ENCODE peak calls at places on chromosomes 6 and 20, in six cellular contexts. C is GM23248; T is activated CD4-positive, alpha-beta T cell treated with anti-CD3 and anti-CD28 coated beads, Interleukin-2, amount 50 U/mL, for 48 hours; Z is psoas muscle; H is mesothelial cell of epicardium; A is NCI-H1105 treated with DMSO at 0.1 percent for 48 hours. J is an unnamed sample.

GRCh38 chr6:36276581-36277536 is 7.0 kb downstream of the PNPLA1 start:
- DNase-seq in Z (no peak), A (no peak), H (no peak), T (no peak), C (no peak), J (no peak)

GRCh38 chr20:32820000-32820697 is 395 bp downstream of the MAPRE1 start:
- DNase-seq in C (peak), T (peak), Z (peak), H (peak), A (peak), J (no peak)

GRCh38 chr20:46939031-46939430 is 44.4 kb downstream of the EYA2 start:
- DNase-seq in A (no peak), C (peak), T (no peak), Z (no peak), H (no peak), J (peak)

GRCh38 chr20:50015993-50016770 is 33.4 kb downstream of the SNAI1 start:
- DNase-seq in T (no peak), A (no peak), C (peak), H (no peak), Z (no peak), J (no peak)

GRCh38 chr6:41548098-41548840 is 2.1 kb downstream of the FOXP4 start:
- DNase-seq in A (no peak), Z (no peak), C (no peak), T (peak), H (peak), J (no peak)

GRCh38 chr20:5400164-5400762 is 83.5 kb upstream of the PROKR2 start:
- DNase-seq in Z (no peak), T (peak), A (no peak), C (peak), H (peak), J (peak)

GRCh38 chr6:107911711-107912110 is 46.3 kb downstream of the SEC63 start:
- DNase-seq in H (no peak), Z (no peak), T (no peak), A (no peak), C (no peak), J (no peak)

GRCh38 chr20:13644010-13644409 is 5.3 kb upstream of the TASP1 start:
- DNase-seq in H (no peak), A (no peak), C (peak), Z (no peak), T (no peak), J (peak)

GRCh38 chr6:4931530-4932505 is 72.0 kb downstream of the RPP40 start:
- DNase-seq in T (no peak), C (peak), Z (no peak), H (no peak), A (no peak), J (peak)